ENCODE peak calls at places on chromosomes 5 and 9, in nine cellular contexts. One of them, this sample, is unnamed.
A peak's percentile ranks its signal among the peaks of the same experiment; 100 is the strongest.

GRCh38 chr5:97764700-97765099 is 581.7 kb upstream of the RIOK2 start:
- DNase-seq in putamen: no peak
- DNase-seq in NCI-H1092: no peak
- DNase-seq in activated CD4-positive, alpha-beta T cell treated with anti-CD3 and anti-CD28 coated beads for 48 hours: no peak
- DNase-seq in activated T-cell treated with anti-CD3 and anti-CD28 coated beads for 24 hours: no peak
- DNase-seq in activated CD4-positive, CD25-positive, alpha-beta regulatory T cell treated with anti-CD3 and anti-CD28 coated beads, Interleukin-2, amount 50 U/mL, for 16 hours: no peak
- DNase-seq in NCI-H345: no peak
- DNase-seq in MM.1S: no peak
- DNase-seq in stimulated activated CD8-positive, alpha-beta memory T cell treated with anti-CD3 and anti-CD28 coated beads, Interleukin-4, amount 100 ng/mL, for 1 hour: no peak
- DNase-seq in this sample: no peak

GRCh38 chr9:107340920-107341632 is 58.0 kb downstream of the RAD23B start:
- DNase-seq in putamen: peak; percentile 45
- DNase-seq in NCI-H1092: peak; percentile 18
- DNase-seq in activated CD4-positive, alpha-beta T cell treated with anti-CD3 and anti-CD28 coated beads for 48 hours: peak; percentile 88
- DNase-seq in activated T-cell treated with anti-CD3 and anti-CD28 coated beads for 24 hours: peak; percentile 71
- DNase-seq in activated CD4-positive, CD25-positive, alpha-beta regulatory T cell treated with anti-CD3 and anti-CD28 coated beads, Interleukin-2, amount 50 U/mL, for 16 hours: peak; percentile 70
- DNase-seq in NCI-H345: peak; percentile 72
- DNase-seq in MM.1S: peak; percentile 78
- DNase-seq in stimulated activated CD8-positive, alpha-beta memory T cell treated with anti-CD3 and anti-CD28 coated beads, Interleukin-4, amount 100 ng/mL, for 1 hour: peak; percentile 78
- DNase-seq in this sample: no peak

GRCh38 chr5:97536683-97537082 is 353.6 kb upstream of the RIOK2 start:
- DNase-seq in putamen: no peak
- DNase-seq in NCI-H1092: no peak
- DNase-seq in activated CD4-positive, alpha-beta T cell treated with anti-CD3 and anti-CD28 coated beads for 48 hours: no peak
- DNase-seq in activated T-cell treated with anti-CD3 and anti-CD28 coated beads for 24 hours: no peak
- DNase-seq in activated CD4-positive, CD25-positive, alpha-beta regulatory T cell treated with anti-CD3 and anti-CD28 coated beads, Interleukin-2, amount 50 U/mL, for 16 hours: no peak
- DNase-seq in NCI-H345: no peak
- DNase-seq in MM.1S: no peak
- DNase-seq in stimulated activated CD8-positive, alpha-beta memory T cell treated with anti-CD3 and anti-CD28 coated beads, Interleukin-4, amount 100 ng/mL, for 1 hour: no peak
- DNase-seq in this sample: no peak

GRCh38 chr5:140023611-140024191 is 19.4 kb downstream of the NRG2 start:
- DNase-seq in putamen: no peak
- DNase-seq in NCI-H1092: no peak
- DNase-seq in activated CD4-positive, alpha-beta T cell treated with anti-CD3 and anti-CD28 coated beads for 48 hours: no peak
- DNase-seq in activated T-cell treated with anti-CD3 and anti-CD28 coated beads for 24 hours: no peak
- DNase-seq in activated CD4-positive, CD25-positive, alpha-beta regulatory T cell treated with anti-CD3 and anti-CD28 coated beads, Interleukin-2, amount 50 U/mL, for 16 hours: no peak
- DNase-seq in NCI-H345: no peak
- DNase-seq in MM.1S: no peak
- DNase-seq in stimulated activated CD8-positive, alpha-beta memory T cell treated with anti-CD3 and anti-CD28 coated beads, Interleukin-4, amount 100 ng/mL, for 1 hour: no peak
- DNase-seq in this sample: no peak

GRCh38 chr5:154193176-154193575 is 2.6 kb downstream of the GALNT10 start:
- DNase-seq in putamen: peak; percentile 91
- DNase-seq in NCI-H1092: no peak
- DNase-seq in activated CD4-positive, alpha-beta T cell treated with anti-CD3 and anti-CD28 coated beads for 48 hours: no peak
- DNase-seq in activated T-cell treated with anti-CD3 and anti-CD28 coated beads for 24 hours: no peak
- DNase-seq in activated CD4-positive, CD25-positive, alpha-beta regulatory T cell treated with anti-CD3 and anti-CD28 coated beads, Interleukin-2, amount 50 U/mL, for 16 hours: no peak
- DNase-seq in NCI-H345: no peak
- DNase-seq in MM.1S: no peak
- DNase-seq in stimulated activated CD8-positive, alpha-beta memory T cell treated with anti-CD3 and anti-CD28 coated beads, Interleukin-4, amount 100 ng/mL, for 1 hour: no peak
- DNase-seq in this sample: no peak

GRCh38 chr9:121835581-121836381 is 184.3 kb downstream of the DAB2IP start:
- DNase-seq in putamen: no peak
- DNase-seq in NCI-H1092: no peak
- DNase-seq in activated CD4-positive, alpha-beta T cell treated with anti-CD3 and anti-CD28 coated beads for 48 hours: no peak
- DNase-seq in activated T-cell treated with anti-CD3 and anti-CD28 coated beads for 24 hours: no peak
- DNase-seq in activated CD4-positive, CD25-positive, alpha-beta regulatory T cell treated with anti-CD3 and anti-CD28 coated beads, Interleukin-2, amount 50 U/mL, for 16 hours: no peak
- DNase-seq in NCI-H345: no peak
- DNase-seq in MM.1S: no peak
- DNase-seq in stimulated activated CD8-positive, alpha-beta memory T cell treated with anti-CD3 and anti-CD28 coated beads, Interleukin-4, amount 100 ng/mL, for 1 hour: no peak
- DNase-seq in this sample: no peak

GRCh38 chr9:20189871-20190270 is 401.0 kb upstream of the SLC24A2 start:
- DNase-seq in putamen: no peak
- DNase-seq in NCI-H1092: no peak
- DNase-seq in activated CD4-positive, alpha-beta T cell treated with anti-CD3 and anti-CD28 coated beads for 48 hours: no peak
- DNase-seq in activated T-cell treated with anti-CD3 and anti-CD28 coated beads for 24 hours: no peak
- DNase-seq in activated CD4-positive, CD25-positive, alpha-beta regulatory T cell treated with anti-CD3 and anti-CD28 coated beads, Interleukin-2, amount 50 U/mL, for 16 hours: no peak
- DNase-seq in NCI-H345: no peak
- DNase-seq in MM.1S: no peak
- DNase-seq in stimulated activated CD8-positive, alpha-beta memory T cell treated with anti-CD3 and anti-CD28 coated beads, Interleukin-4, amount 100 ng/mL, for 1 hour: no peak
- DNase-seq in this sample: no peak

GRCh38 chr5:177116631-177117373 is 16.8 kb upstream of the NSD1 start:
- DNase-seq in putamen: peak; percentile 87
- DNase-seq in NCI-H1092: no peak
- DNase-seq in activated CD4-positive, alpha-beta T cell treated with anti-CD3 and anti-CD28 coated beads for 48 hours: peak; percentile 93
- DNase-seq in activated T-cell treated with anti-CD3 and anti-CD28 coated beads for 24 hours: peak; percentile 75
- DNase-seq in activated CD4-positive, CD25-positive, alpha-beta regulatory T cell treated with anti-CD3 and anti-CD28 coated beads, Interleukin-2, amount 50 U/mL, for 16 hours: peak; percentile 61
- DNase-seq in NCI-H345: no peak
- DNase-seq in MM.1S: no peak
- DNase-seq in stimulated activated CD8-positive, alpha-beta memory T cell treated with anti-CD3 and anti-CD28 coated beads, Interleukin-4, amount 100 ng/mL, for 1 hour: peak; percentile 34
- DNase-seq in this sample: peak; percentile 47

GRCh38 chr9:89137548-89138462 is 40.8 kb downstream of the SHC3 start:
- DNase-seq in putamen: peak; percentile 53
- DNase-seq in NCI-H1092: no peak
- DNase-seq in activated CD4-positive, alpha-beta T cell treated with anti-CD3 and anti-CD28 coated beads for 48 hours: peak; percentile 52
- DNase-seq in activated T-cell treated with anti-CD3 and anti-CD28 coated beads for 24 hours: peak; percentile 20
- DNase-seq in activated CD4-positive, CD25-positive, alpha-beta regulatory T cell treated with anti-CD3 and anti-CD28 coated beads, Interleukin-2, amount 50 U/mL, for 16 hours: no peak
- DNase-seq in NCI-H345: no peak
- DNase-seq in MM.1S: no peak
- DNase-seq in stimulated activated CD8-positive, alpha-beta memory T cell treated with anti-CD3 and anti-CD28 coated beads, Interleukin-4, amount 100 ng/mL, for 1 hour: no peak
- DNase-seq in this sample: no peak

This sample was measured in cortex of kidney.